ENCODE peak calls at places on chromosomes 12 and 14, in ten cellular contexts. One of them, this sample, is unnamed.
A peak's percentile ranks its signal among the peaks of the same experiment; 100 is the strongest.

GRCh38 chr12:84911331-84912190 is 1.0 kb downstream of the SLC6A15 start:
- DNase-seq in activated CD8-positive, alpha-beta T cell treated with anti-CD3 and anti-CD28 coated beads, Interleukin-2, amount 10 ng/mL, durations not matched to agents 7 days and 5 days: no peak
- DNase-seq in MV-4-11: no peak
- DNase-seq in naive thymus-derived CD8-positive, alpha-beta T cell: no peak
- DNase-seq in fibroblast of lung: peak; percentile 81
- DNase-seq in NCI-H82: peak; percentile 96
- DNase-seq in fibroblast of gingiva: peak; percentile 85
- DNase-seq in GDM1: no peak
- DNase-seq in amygdala: no peak
- DNase-seq in cardiac muscle cell: peak; percentile 81
- DNase-seq in this sample: peak; percentile 90

GRCh38 chr14:61542848-61543790 is 152.2 kb upstream of the HIF1A start:
- DNase-seq in MV-4-11: no peak
- DNase-seq in fibroblast of gingiva: peak; percentile 67
- DNase-seq in fibroblast of lung: no peak
- DNase-seq in activated CD8-positive, alpha-beta T cell treated with anti-CD3 and anti-CD28 coated beads, Interleukin-2, amount 10 ng/mL, durations not matched to agents 7 days and 5 days: no peak
- DNase-seq in naive thymus-derived CD8-positive, alpha-beta T cell: no peak
- DNase-seq in NCI-H82: no peak
- DNase-seq in amygdala: no peak
- DNase-seq in cardiac muscle cell: peak; percentile 76
- DNase-seq in GDM1: no peak
- DNase-seq in this sample: no peak

GRCh38 chr14:50666772-50667490 is 1.2 kb downstream of the SAV1 start:
- DNase-seq in MV-4-11: peak; percentile 49
- DNase-seq in fibroblast of lung: peak; percentile 78
- DNase-seq in activated CD8-positive, alpha-beta T cell treated with anti-CD3 and anti-CD28 coated beads, Interleukin-2, amount 10 ng/mL, durations not matched to agents 7 days and 5 days: peak; percentile 36
- DNase-seq in NCI-H82: peak; percentile 44
- DNase-seq in cardiac muscle cell: peak; percentile 80
- DNase-seq in GDM1: no peak
- DNase-seq in naive thymus-derived CD8-positive, alpha-beta T cell: peak; percentile 18
- DNase-seq in amygdala: no peak
- DNase-seq in fibroblast of gingiva: peak; percentile 93
- DNase-seq in this sample: peak; percentile 73

GRCh38 chr12:49671051-49671765 is 36.0 kb downstream of the FMNL3 start:
- DNase-seq in activated CD8-positive, alpha-beta T cell treated with anti-CD3 and anti-CD28 coated beads, Interleukin-2, amount 10 ng/mL, durations not matched to agents 7 days and 5 days: peak; percentile 71
- DNase-seq in fibroblast of gingiva: no peak
- DNase-seq in GDM1: peak; percentile 65
- DNase-seq in naive thymus-derived CD8-positive, alpha-beta T cell: peak; percentile 50
- DNase-seq in NCI-H82: no peak
- DNase-seq in amygdala: no peak
- DNase-seq in cardiac muscle cell: no peak
- DNase-seq in fibroblast of lung: no peak
- DNase-seq in MV-4-11: peak; percentile 39
- DNase-seq in this sample: no peak

GRCh38 chr12:72133497-72134055 is 138.6 kb upstream of the TRHDE start:
- DNase-seq in naive thymus-derived CD8-positive, alpha-beta T cell: no peak
- DNase-seq in fibroblast of gingiva: no peak
- DNase-seq in cardiac muscle cell: no peak
- DNase-seq in MV-4-11: no peak
- DNase-seq in fibroblast of lung: no peak
- DNase-seq in activated CD8-positive, alpha-beta T cell treated with anti-CD3 and anti-CD28 coated beads, Interleukin-2, amount 10 ng/mL, durations not matched to agents 7 days and 5 days: no peak
- DNase-seq in NCI-H82: peak; percentile 55
- DNase-seq in GDM1: no peak
- DNase-seq in amygdala: no peak
- DNase-seq in this sample: no peak

GRCh38 chr14:75752907-75753594 is 92.0 kb downstream of the TTLL5 start:
- DNase-seq in fibroblast of gingiva: peak; percentile 6
- DNase-seq in GDM1: no peak
- DNase-seq in fibroblast of lung: peak; percentile 45
- DNase-seq in cardiac muscle cell: peak; percentile 38
- DNase-seq in naive thymus-derived CD8-positive, alpha-beta T cell: no peak
- DNase-seq in activated CD8-positive, alpha-beta T cell treated with anti-CD3 and anti-CD28 coated beads, Interleukin-2, amount 10 ng/mL, durations not matched to agents 7 days and 5 days: no peak
- DNase-seq in NCI-H82: no peak
- DNase-seq in amygdala: no peak
- DNase-seq in MV-4-11: no peak
- DNase-seq in this sample: no peak

GRCh38 chr14:21525995-21526671 is at the start of gene SALL2:
- DNase-seq in fibroblast of lung: peak; percentile 76
- DNase-seq in NCI-H82: peak; percentile 97
- DNase-seq in cardiac muscle cell: peak; percentile 81
- DNase-seq in fibroblast of gingiva: peak; percentile 24
- DNase-seq in MV-4-11: no peak
- DNase-seq in amygdala: peak; percentile 16
- DNase-seq in activated CD8-positive, alpha-beta T cell treated with anti-CD3 and anti-CD28 coated beads, Interleukin-2, amount 10 ng/mL, durations not matched to agents 7 days and 5 days: peak; percentile 70
- DNase-seq in GDM1: no peak
- DNase-seq in naive thymus-derived CD8-positive, alpha-beta T cell: peak; percentile 68
- DNase-seq in this sample: peak; percentile 78

GRCh38 chr12:9673404-9674225 is 4.1 kb downstream of the CLEC2D start:
- DNase-seq in cardiac muscle cell: peak; percentile 95
- DNase-seq in amygdala: no peak
- DNase-seq in naive thymus-derived CD8-positive, alpha-beta T cell: peak; percentile 40
- DNase-seq in NCI-H82: no peak
- DNase-seq in fibroblast of gingiva: peak; percentile 79
- DNase-seq in activated CD8-positive, alpha-beta T cell treated with anti-CD3 and anti-CD28 coated beads, Interleukin-2, amount 10 ng/mL, durations not matched to agents 7 days and 5 days: peak; percentile 81
- DNase-seq in GDM1: peak; percentile 1
- DNase-seq in MV-4-11: peak; percentile 8
- DNase-seq in fibroblast of lung: peak; percentile 94
- DNase-seq in this sample: peak; percentile 79

GRCh38 chr14:97705107-97705506 is 907.9 kb downstream of the VRK1 start:
- DNase-seq in amygdala: no peak
- DNase-seq in naive thymus-derived CD8-positive, alpha-beta T cell: no peak
- DNase-seq in fibroblast of gingiva: no peak
- DNase-seq in cardiac muscle cell: no peak
- DNase-seq in GDM1: no peak
- DNase-seq in fibroblast of lung: no peak
- DNase-seq in activated CD8-positive, alpha-beta T cell treated with anti-CD3 and anti-CD28 coated beads, Interleukin-2, amount 10 ng/mL, durations not matched to agents 7 days and 5 days: no peak
- DNase-seq in MV-4-11: no peak
- DNase-seq in NCI-H82: no peak
- DNase-seq in this sample: no peak

GRCh38 chr14:54652188-54652889 is 85.4 kb downstream of the SAMD4A start:
- DNase-seq in fibroblast of gingiva: peak; percentile 99
- DNase-seq in amygdala: no peak
- DNase-seq in activated CD8-positive, alpha-beta T cell treated with anti-CD3 and anti-CD28 coated beads, Interleukin-2, amount 10 ng/mL, durations not matched to agents 7 days and 5 days: no peak
- DNase-seq in cardiac muscle cell: peak; percentile 99
- DNase-seq in GDM1: no peak
- DNase-seq in fibroblast of lung: peak; percentile 100
- DNase-seq in naive thymus-derived CD8-positive, alpha-beta T cell: no peak
- DNase-seq in MV-4-11: no peak
- DNase-seq in NCI-H82: no peak
- DNase-seq in this sample: peak; percentile 99

GRCh38 chr14:95174184-95174804 is 17.0 kb upstream of the DICER1 start:
- DNase-seq in MV-4-11: no peak
- DNase-seq in NCI-H82: no peak
- DNase-seq in GDM1: no peak
- DNase-seq in naive thymus-derived CD8-positive, alpha-beta T cell: no peak
- DNase-seq in fibroblast of gingiva: no peak
- DNase-seq in activated CD8-positive, alpha-beta T cell treated with anti-CD3 and anti-CD28 coated beads, Interleukin-2, amount 10 ng/mL, durations not matched to agents 7 days and 5 days: no peak
- DNase-seq in amygdala: no peak
- DNase-seq in fibroblast of lung: no peak
- DNase-seq in cardiac muscle cell: peak; percentile 41
- DNase-seq in this sample: no peak

GRCh38 chr12:111439657-111440151 is 34.0 kb downstream of the SH2B3 start:
- DNase-seq in fibroblast of gingiva: no peak
- DNase-seq in amygdala: no peak
- DNase-seq in activated CD8-positive, alpha-beta T cell treated with anti-CD3 and anti-CD28 coated beads, Interleukin-2, amount 10 ng/mL, durations not matched to agents 7 days and 5 days: no peak
- DNase-seq in NCI-H82: no peak
- DNase-seq in GDM1: no peak
- DNase-seq in naive thymus-derived CD8-positive, alpha-beta T cell: no peak
- DNase-seq in cardiac muscle cell: no peak
- DNase-seq in MV-4-11: no peak
- DNase-seq in fibroblast of lung: no peak
- DNase-seq in this sample: no peak

GRCh38 chr12:34033628-34034296 is 11.5 kb downstream of the ALG10 start:
- DNase-seq in naive thymus-derived CD8-positive, alpha-beta T cell: no peak
- DNase-seq in GDM1: no peak
- DNase-seq in fibroblast of gingiva: peak; percentile 24
- DNase-seq in MV-4-11: peak; percentile 30
- DNase-seq in NCI-H82: peak; percentile 48
- DNase-seq in fibroblast of lung: peak; percentile 15
- DNase-seq in amygdala: no peak
- DNase-seq in cardiac muscle cell: peak; percentile 46
- DNase-seq in activated CD8-positive, alpha-beta T cell treated with anti-CD3 and anti-CD28 coated beads, Interleukin-2, amount 10 ng/mL, durations not matched to agents 7 days and 5 days: no peak
- DNase-seq in this sample: peak; percentile 15

GRCh38 chr14:63134801-63135200 is 69.4 kb upstream of the RHOJ start:
- DNase-seq in cardiac muscle cell: peak; percentile 31
- DNase-seq in activated CD8-positive, alpha-beta T cell treated with anti-CD3 and anti-CD28 coated beads, Interleukin-2, amount 10 ng/mL, durations not matched to agents 7 days and 5 days: no peak
- DNase-seq in fibroblast of lung: peak; percentile 24
- DNase-seq in GDM1: no peak
- DNase-seq in amygdala: no peak
- DNase-seq in naive thymus-derived CD8-positive, alpha-beta T cell: no peak
- DNase-seq in MV-4-11: no peak
- DNase-seq in NCI-H82: peak; percentile 22
- DNase-seq in fibroblast of gingiva: no peak
- DNase-seq in this sample: no peak

GRCh38 chr12:22353615-22354325 is 19.3 kb upstream of the ST8SIA1 start:
- DNase-seq in activated CD8-positive, alpha-beta T cell treated with anti-CD3 and anti-CD28 coated beads, Interleukin-2, amount 10 ng/mL, durations not matched to agents 7 days and 5 days: no peak
- DNase-seq in GDM1: no peak
- DNase-seq in amygdala: no peak
- DNase-seq in cardiac muscle cell: no peak
- DNase-seq in MV-4-11: no peak
- DNase-seq in naive thymus-derived CD8-positive, alpha-beta T cell: no peak
- DNase-seq in fibroblast of lung: no peak
- DNase-seq in NCI-H82: no peak
- DNase-seq in fibroblast of gingiva: no peak
- DNase-seq in this sample: no peak